ENCODE peak calls at places on chromosome 14, in five cellular contexts. L, V, B, S and H are unnamed samples. For H3K4me1, the result is how much of the 10 kb centered on the place peaks cover.

GRCh38 chr14:76870146-76870545 is 43.9 kb downstream of the LRRC74A start:
- DNase-seq in L (no peak), V (no peak), B (no peak), S (no peak), H (no peak)

GRCh38 chr14:47302121-47302520 is 373.3 kb downstream of the MDGA2 start:
- DNase-seq in L (no peak), V (no peak), B (no peak), S (no peak), H (no peak)

GRCh38 chr14:48304729-48305128 is 629.3 kb upstream of the MDGA2 start:
- DNase-seq in L (no peak), V (no peak), B (no peak), S (no peak), H (no peak)

GRCh38 chr14:102622262-102622885 is 29.9 kb downstream of the RCOR1 start:
- DNase-seq in L (no peak), V (no peak), B (no peak), S (no peak), H (no peak)

GRCh38 chr14:34733245-34733644 is 18.9 kb upstream of the CFL2 start:
- DNase-seq in L (no peak), V (no peak), B (no peak), S (peak), H (no peak)

GRCh38 chr14:49828640-49829039 is 23.9 kb downstream of the NEMF start:
- DNase-seq in L (no peak), V (no peak), B (no peak), S (no peak), H (no peak)

GRCh38 chr14:90453401-90453951 is 56.6 kb downstream of the CALM1 start:
- DNase-seq in L (peak), V (peak), B (no peak), S (no peak), H (no peak)

GRCh38 chr14:104158827-104159798 is 20.7 kb downstream of the KIF26A start:
- DNase-seq in L (peak), V (peak), B (no peak), S (no peak), H (no peak)

GRCh38 chr14:65277027-65277426 is 135.5 kb upstream of the FUT8 start:
- DNase-seq in L (no peak), V (no peak), B (no peak), S (peak), H (no peak)

GRCh38 chr14:91227183-91227628 is 17.3 kb downstream of the GPR68 start:
- DNase-seq in L (no peak), V (no peak), B (no peak), S (no peak), H (no peak)

GRCh38 chr14:23437142-23438129 is 2.0 kb upstream of the MYH7 start:
- DNase-seq in L (no peak), V (no peak), B (no peak), S (no peak), H (no peak)

GRCh38 chr14:23433457-23433856 is 2.0 kb downstream of the MYH7 start:
- DNase-seq in L (no peak), V (no peak), B (no peak), S (no peak), H (no peak)

GRCh38 chr14:23436327-23437141 is 1.1 kb upstream of the MYH7 start:
- DNase-seq in L (no peak), V (no peak), B (no peak), S (no peak), H (peak)

GRCh38 chr14:23434488-23435219 is 806 bp downstream of the MYH7 start:
- DNase-seq in L (no peak), V (peak), B (no peak), S (no peak), H (no peak)

DNA sequence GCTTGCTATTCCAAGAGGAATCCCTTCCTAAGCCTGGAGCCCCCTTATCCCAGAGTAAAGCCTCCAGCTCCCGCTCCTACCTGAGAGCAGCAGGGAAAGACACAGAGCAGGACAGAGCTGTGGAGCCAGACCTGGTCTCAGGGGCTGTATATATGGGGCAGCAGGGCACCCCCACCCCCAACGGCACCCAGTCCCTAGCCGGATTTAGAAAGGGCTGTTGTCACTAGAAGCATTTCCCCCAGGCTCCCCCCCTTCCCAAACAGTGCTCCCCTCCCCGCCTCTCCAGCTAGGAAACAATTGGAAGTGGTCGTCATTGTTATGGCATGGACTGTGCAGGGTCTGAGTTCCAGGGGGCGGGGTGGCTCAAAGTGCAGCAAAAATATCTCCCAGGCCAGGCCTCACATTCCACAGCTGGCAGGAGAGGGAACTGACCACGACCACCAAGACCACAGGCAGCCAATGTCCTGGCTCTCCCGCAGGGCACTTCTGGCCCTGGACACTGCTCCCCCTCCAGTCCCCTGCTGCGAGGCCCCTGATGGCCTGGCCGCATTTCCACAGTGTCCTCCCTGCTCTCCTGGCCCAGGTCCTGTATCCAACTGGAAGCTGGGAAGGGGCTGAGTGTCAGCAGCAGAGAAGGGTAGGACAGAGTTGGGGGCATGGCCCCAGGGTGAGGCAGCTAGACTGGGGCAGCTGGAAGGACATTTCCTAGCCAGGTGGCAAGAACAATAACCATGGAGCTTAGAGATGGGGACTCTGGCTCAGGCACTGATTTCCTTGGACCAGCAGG is at the start of gene MYH7:
- DNase-seq in L (no peak), V (no peak), B (no peak), S (no peak), H (no peak)
- H3K4me1 ChIP-seq in L (under half), V (under half), B (under half), S (under half), H (under half)

DNA sequence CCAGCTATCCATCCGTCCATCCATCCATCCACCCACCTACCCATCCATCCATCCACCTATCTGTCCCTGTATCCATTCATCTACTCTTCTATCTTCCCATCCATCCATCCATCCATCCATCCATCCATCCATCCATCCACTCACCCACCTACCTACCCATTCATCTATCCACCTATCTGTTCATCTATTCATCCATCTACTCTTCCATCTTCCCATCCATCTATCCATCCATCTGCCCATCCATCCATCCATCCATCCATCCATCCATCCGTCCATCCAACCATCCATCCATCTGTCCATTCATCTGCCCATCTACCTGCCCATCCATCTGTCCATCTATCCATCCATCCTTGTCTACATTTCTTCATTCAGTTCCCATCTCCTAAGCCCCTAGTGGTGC is 17.8 kb upstream of the HHIPL1 start:
- DNase-seq in L (no peak), V (no peak), B (no peak), S (no peak), H (no peak)
- H3K4me1 ChIP-seq in L (under half), V (under half), B (under half), S (under half), H (under half)

DNA sequence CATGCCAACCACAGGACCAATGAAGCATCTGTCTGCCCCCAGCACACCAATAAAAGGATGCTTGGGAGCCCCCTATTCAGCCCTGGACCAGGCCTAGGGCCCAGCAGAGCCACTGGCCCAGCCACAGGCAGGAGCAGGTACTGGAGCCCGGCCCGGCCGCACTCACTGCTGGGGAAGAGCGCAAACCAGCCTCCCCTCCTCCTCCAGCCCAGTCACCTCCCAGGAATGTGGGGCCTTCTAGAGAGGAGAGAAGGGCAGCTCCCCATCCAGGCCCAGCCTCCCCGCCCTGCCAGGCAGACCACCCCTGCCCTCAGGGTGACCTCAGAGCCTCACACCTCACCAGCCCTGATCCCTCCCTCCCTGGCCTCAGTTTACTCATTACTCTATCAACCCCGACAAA is 56.2 kb downstream of the CCNK start:
- DNase-seq in L (peak), V (no peak), B (peak), S (peak), H (peak)
- H3K4me1 ChIP-seq in L (under half), V (under half), B (under half), S (under half), H (under half)

DNA sequence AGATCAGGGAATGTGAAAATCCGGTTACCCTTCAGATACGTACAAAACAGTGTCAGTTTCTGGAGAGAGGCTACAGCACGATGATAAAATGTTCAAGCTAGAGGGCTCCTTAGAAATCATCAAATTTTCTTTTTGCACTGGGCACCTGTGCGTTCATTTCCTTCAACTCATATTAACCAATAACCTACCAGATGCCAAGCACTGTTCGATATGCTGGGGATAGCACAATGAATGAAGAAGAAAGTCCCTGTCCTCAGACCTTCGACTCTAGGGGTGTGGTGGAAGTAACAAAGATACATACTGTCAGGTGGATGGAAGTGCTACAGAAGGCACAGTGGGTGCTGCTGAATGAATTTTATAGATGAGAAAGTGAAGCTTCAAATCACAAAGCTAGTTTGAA is 172.3 kb downstream of the FOXN3 start:
- DNase-seq in L (no peak), V (no peak), B (no peak), S (no peak), H (no peak)
- H3K4me1 ChIP-seq in L (under half), V (under half), B (under half), S (under half), H (under half)

GRCh38 chr14:95248422-95248821 is 71.3 kb downstream of the CLMN start:
- DNase-seq in L (no peak), V (no peak), B (no peak), S (no peak), H (no peak)

GRCh38 chr14:95240859-95241813 is 78.6 kb downstream of the CLMN start:
- DNase-seq in L (no peak), V (no peak), B (no peak), S (no peak), H (peak)

GRCh38 chr14:95244587-95244986 is 75.1 kb downstream of the CLMN start:
- DNase-seq in L (no peak), V (no peak), B (no peak), S (no peak), H (no peak)

GRCh38 chr14:95242870-95243269 is 76.8 kb downstream of the CLMN start:
- DNase-seq in L (no peak), V (no peak), B (no peak), S (no peak), H (no peak)

GRCh38 chr14:95245334-95245733 is 74.4 kb downstream of the CLMN start:
- DNase-seq in L (no peak), V (no peak), B (no peak), S (no peak), H (no peak)
- H3K4me1 ChIP-seq in L (under half), V (under half), B (under half), S (under half), H (under half)

DNA sequence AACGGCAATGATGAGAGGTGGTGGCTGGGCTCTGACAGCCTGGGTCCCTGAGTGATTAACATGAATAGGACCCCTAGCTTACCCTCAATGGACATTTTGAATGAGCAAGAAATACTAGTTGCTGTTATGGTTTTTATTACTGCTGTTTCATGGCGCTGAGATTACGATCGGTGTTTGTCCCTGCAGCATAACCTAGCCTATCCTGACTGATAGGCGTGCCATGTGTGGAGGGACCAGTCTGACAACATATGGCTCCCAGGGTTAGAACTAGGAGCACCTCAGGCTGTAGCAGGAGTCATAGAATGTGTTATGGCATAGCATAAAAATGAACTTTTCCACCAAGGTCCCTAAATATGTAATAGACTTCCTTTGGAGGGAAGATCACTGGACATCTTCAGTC is 137.5 kb upstream of the HIF1A start:
- DNase-seq in L (no peak), V (no peak), B (no peak), S (no peak), H (no peak)
- H3K4me1 ChIP-seq in L (under half), V (under half), B (under half), S (under half), H (under half)

GRCh38 chr14:70881549-70882174 is 25.6 kb upstream of the PCNX1 start:
- DNase-seq in L (no peak), V (no peak), B (no peak), S (no peak), H (no peak)
- H3K4me1 ChIP-seq in L (under half), V (under half), B (under half), S (under half), H (under half)

GRCh38 chr14:68669644-68670343 is 123.1 kb downstream of the ZFP36L1 start:
- DNase-seq in L (peak), V (no peak), B (peak), S (no peak), H (no peak)

GRCh38 chr14:68668028-68668427 is 124.8 kb downstream of the ZFP36L1 start:
- DNase-seq in L (no peak), V (no peak), B (peak), S (no peak), H (no peak)

GRCh38 chr14:68670344-68670725 is 122.5 kb downstream of the ZFP36L1 start:
- DNase-seq in L (peak), V (peak), B (peak), S (no peak), H (no peak)

GRCh38 chr14:68668531-68668930 is 124.3 kb downstream of the ZFP36L1 start:
- DNase-seq in L (no peak), V (no peak), B (peak), S (no peak), H (no peak)

DNA sequence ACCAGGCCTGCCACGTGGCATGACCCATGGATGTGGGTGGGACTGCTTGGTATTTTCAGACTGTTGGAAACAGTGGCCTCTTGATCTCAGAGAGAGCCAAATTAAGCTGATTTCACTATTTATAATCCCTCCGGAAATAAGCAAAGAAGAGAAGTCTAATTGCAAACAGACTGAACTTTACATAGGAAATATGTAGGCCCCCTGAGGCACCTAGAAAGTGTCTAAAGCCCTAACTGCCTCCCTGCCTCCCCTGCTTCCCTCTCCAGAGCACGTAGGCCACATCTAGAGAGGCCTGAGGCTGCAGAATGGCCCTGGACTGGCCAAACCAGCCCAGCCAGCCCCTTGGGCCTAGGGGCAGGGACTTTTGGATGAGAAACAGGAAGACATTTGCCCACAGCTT is 123.8 kb downstream of the ZFP36L1 start:
- DNase-seq in L (no peak), V (no peak), B (no peak), S (no peak), H (no peak)
- H3K4me1 ChIP-seq in L (under half), V (half or more), B (under half), S (under half), H (under half)

GRCh38 chr14:52268191-52269061 is 928 bp downstream of the PTGDR start:
- DNase-seq in L (no peak), V (no peak), B (no peak), S (peak), H (no peak)
- H3K4me1 ChIP-seq in L (under half), V (under half), B (under half), S (under half), H (under half)